ENCODE peak calls at places on chromosomes 13 and 19, in nine cellular contexts. C, V, R, G, H, U, X, M and K are unnamed samples. For H3K4me1 and H3K9me3, the result is how much of the 10 kb centered on the place peaks cover.

GRCh38 chr13:95457294-95457693 is 95.2 kb upstream of the CLDN10 start:
- DNase-seq in C (peak), V (no peak), R (no peak), G (no peak), H (no peak), U (no peak), X (no peak), M (peak), K (no peak)

GRCh38 chr13:43279696-43280095 is 256.3 kb downstream of the DNAJC15 start:
- DNase-seq in C (no peak), V (no peak), R (no peak), G (no peak), H (no peak), U (no peak), X (no peak), M (no peak), K (no peak)

GRCh38 chr13:100517706-100518105 is 70.9 kb downstream of the GGACT start:
- DNase-seq in C (no peak), V (no peak), R (no peak), G (no peak), H (no peak), U (no peak), X (no peak), M (no peak), K (no peak)

GRCh38 chr13:114230575-114230974 is 4.1 kb upstream of the CDC16 start:
- DNase-seq in C (no peak), V (no peak), R (no peak), G (no peak), H (no peak), U (no peak), X (no peak), M (no peak), K (no peak)

GRCh38 chr13:39401091-39401647 is 201.8 kb downstream of the LHFPL6 start:
- DNase-seq in C (no peak), V (no peak), R (no peak), G (no peak), H (no peak), U (no peak), X (no peak), M (no peak), K (no peak)

GRCh38 chr19:16025108-16026101 is 50.9 kb upstream of the TPM4 start:
- DNase-seq in C (peak), V (peak), R (no peak), G (peak), H (no peak), U (peak), X (no peak), M (peak), K (peak)

GRCh38 chr13:74187564-74187963 is 53.4 kb upstream of the KLF12 start:
- DNase-seq in C (peak), V (no peak), R (no peak), G (peak), H (no peak), U (peak), X (no peak), M (no peak), K (no peak)

GRCh38 chr13:87123987-87124784 is 547.0 kb upstream of the SLITRK5 start:
- DNase-seq in C (peak), V (no peak), R (peak), G (peak), H (peak), U (peak), X (no peak), M (no peak), K (peak)

GRCh38 chr19:3142292-3142670 is 6.4 kb downstream of the GNA15 start:
- DNase-seq in C (peak), V (no peak), R (peak), G (peak), H (no peak), U (peak), X (no peak), M (no peak), K (no peak)

GRCh38 chr13:44713793-44714469 is 137.8 kb upstream of the TSC22D1 start:
- DNase-seq in C (peak), V (no peak), R (peak), G (peak), H (no peak), U (peak), X (no peak), M (no peak), K (peak)

GRCh38 chr19:1232652-1233360 is 5.0 kb downstream of the CBARP start:
- DNase-seq in C (peak), V (no peak), R (no peak), G (no peak), H (no peak), U (peak), X (no peak), M (no peak), K (no peak)

GRCh38 chr13:112573710-112574109 is 14.2 kb downstream of the TUBGCP3 start:
- DNase-seq in C (no peak), V (no peak), R (no peak), G (no peak), H (no peak), U (no peak), X (no peak), M (no peak), K (no peak)

GRCh38 chr19:2590630-2591399 is 111.7 kb downstream of the GNG7 start:
- DNase-seq in C (no peak), V (no peak), R (no peak), G (no peak), H (no peak), U (no peak), X (no peak), M (no peak), K (no peak)

GRCh38 chr19:48830088-48830487 is 6.2 kb downstream of the HSD17B14 start:
- DNase-seq in C (no peak), V (no peak), R (no peak), G (no peak), H (no peak), U (no peak), X (no peak), M (no peak), K (no peak)

GRCh38 chr19:46721269-46722003 is 4.5 kb upstream of the PRKD2 start:
- DNase-seq in C (no peak), V (no peak), R (no peak), G (peak), H (no peak), U (no peak), X (peak), M (no peak), K (peak)

GRCh38 chr13:31385534-31385933 is 185.8 kb downstream of the B3GLCT start:
- DNase-seq in C (no peak), V (no peak), R (peak), G (no peak), H (no peak), U (no peak), X (no peak), M (no peak), K (no peak)

GRCh38 chr19:53394522-53394973 is 401 bp upstream of the ZNF765 start:
- DNase-seq in C (peak), V (peak), R (no peak), G (no peak), H (peak), U (no peak), X (no peak), M (no peak), K (peak)

GRCh38 chr19:10872551-10873107 is 1.3 kb downstream of the CARM1 start:
- DNase-seq in C (no peak), V (no peak), R (peak), G (no peak), H (no peak), U (no peak), X (no peak), M (no peak), K (no peak)

GRCh38 chr13:62209539-62209938 is 793.9 kb upstream of the PCDH20 start:
- DNase-seq in C (no peak), V (no peak), R (no peak), G (no peak), H (no peak), U (peak), X (no peak), M (peak), K (no peak)

GRCh38 chr13:22175211-22175610 is 504.3 kb downstream of the FGF9 start:
- DNase-seq in C (no peak), V (no peak), R (no peak), G (no peak), H (no peak), U (no peak), X (no peak), M (no peak), K (no peak)

GRCh38 chr13:27101847-27102246 is 69.8 kb downstream of the USP12 start:
- DNase-seq in C (no peak), V (no peak), R (no peak), G (no peak), H (no peak), U (no peak), X (no peak), M (no peak), K (no peak)

DNA sequence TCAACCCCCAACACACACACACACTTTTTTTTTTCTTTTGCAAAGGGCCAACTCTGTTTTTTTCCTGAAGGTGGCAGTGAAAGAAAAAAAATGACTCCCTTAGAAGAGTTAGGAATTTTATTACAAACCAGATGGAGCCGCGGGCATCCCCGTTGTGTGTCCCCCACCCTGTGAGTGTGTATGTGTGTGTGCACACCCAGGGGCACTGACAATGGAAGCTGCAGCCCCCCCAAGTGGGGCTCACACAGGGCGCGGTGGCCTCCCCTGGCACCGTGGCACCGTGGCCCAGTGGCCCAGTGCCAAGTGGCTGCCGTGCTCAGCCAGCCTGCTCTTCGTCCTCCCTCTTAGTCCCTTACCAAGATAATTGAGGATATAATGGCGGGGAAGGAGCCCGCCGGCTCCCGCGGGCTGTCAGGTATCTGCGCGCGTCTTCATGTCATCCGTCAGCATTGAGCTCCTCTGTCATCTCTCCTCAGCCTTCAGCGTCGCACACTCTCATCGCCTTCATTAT is 314.1 kb downstream of the ZNF536 start:
- DNase-seq in C (no peak), V (no peak), R (peak), G (no peak), H (no peak), U (peak), X (no peak), M (no peak), K (no peak)
- TF ChIP-seq CTCF in C (no peak), V (no peak), R (peak), G (peak), H (peak), U (peak), X (no peak), M (no peak), K (no peak)

DNA sequence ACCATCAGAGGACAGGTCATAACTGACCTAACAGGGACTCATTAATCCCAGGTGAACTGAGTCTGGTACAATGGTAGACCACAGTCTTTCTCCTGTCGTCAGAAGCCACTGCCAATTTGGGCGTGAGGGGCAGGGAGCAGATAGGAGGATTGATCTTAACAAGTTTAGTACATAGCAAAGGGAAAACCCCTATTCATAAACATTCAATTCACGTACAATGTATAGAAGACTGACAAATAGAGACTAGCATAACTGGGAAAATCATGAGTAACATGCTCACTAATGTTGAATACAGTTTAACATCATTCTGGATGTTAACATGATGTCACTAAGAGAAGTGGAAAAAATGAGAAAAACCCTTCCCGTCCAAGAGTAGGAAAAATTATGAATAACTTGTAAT is 54.1 kb downstream of the SLC7A1 start:
- DNase-seq in C (no peak), V (no peak), R (no peak), G (no peak), H (no peak), U (no peak), X (no peak), M (no peak), K (no peak)
- H3K4me1 ChIP-seq in C (under half), V (under half), R (under half), G (under half), H (under half), U (under half), X (under half), M (under half), K (under half)

GRCh38 chr19:57872450-57872849 is 16.4 kb downstream of the ZNF814 start:
- DNase-seq in C (no peak), V (no peak), R (no peak), G (no peak), H (no peak), U (peak), X (no peak), M (no peak), K (no peak)
- H3K9me3 ChIP-seq in C (half or more), V (half or more), R (half or more), G (half or more), H (under half), U (under half), X (half or more), M (under half), K (under half)

GRCh38 chr19:6275170-6275744 is 4.5 kb downstream of the MLLT1 start:
- DNase-seq in C (no peak), V (no peak), R (no peak), G (no peak), H (no peak), U (no peak), X (no peak), M (no peak), K (no peak)
- TF ChIP-seq CTCF in C (no peak), V (no peak), R (no peak), G (no peak), H (no peak), U (no peak), X (no peak), M (no peak), K (no peak)

GRCh38 chr19:18697680-18698079 is 14.2 kb downstream of the CRTC1 start:
- DNase-seq in C (no peak), V (no peak), R (no peak), G (no peak), H (no peak), U (no peak), X (no peak), M (no peak), K (no peak)

GRCh38 chr19:18701250-18701608 is 17.7 kb downstream of the CRTC1 start:
- DNase-seq in C (no peak), V (no peak), R (no peak), G (no peak), H (no peak), U (no peak), X (no peak), M (peak), K (no peak)

GRCh38 chr19:18700501-18701249 is 17.2 kb downstream of the CRTC1 start:
- DNase-seq in C (peak), V (peak), R (peak), G (no peak), H (peak), U (peak), X (peak), M (peak), K (peak)

GRCh38 chr19:18698321-18699167 is 15.1 kb downstream of the CRTC1 start:
- DNase-seq in C (no peak), V (no peak), R (peak), G (no peak), H (no peak), U (no peak), X (no peak), M (no peak), K (no peak)

DNA sequence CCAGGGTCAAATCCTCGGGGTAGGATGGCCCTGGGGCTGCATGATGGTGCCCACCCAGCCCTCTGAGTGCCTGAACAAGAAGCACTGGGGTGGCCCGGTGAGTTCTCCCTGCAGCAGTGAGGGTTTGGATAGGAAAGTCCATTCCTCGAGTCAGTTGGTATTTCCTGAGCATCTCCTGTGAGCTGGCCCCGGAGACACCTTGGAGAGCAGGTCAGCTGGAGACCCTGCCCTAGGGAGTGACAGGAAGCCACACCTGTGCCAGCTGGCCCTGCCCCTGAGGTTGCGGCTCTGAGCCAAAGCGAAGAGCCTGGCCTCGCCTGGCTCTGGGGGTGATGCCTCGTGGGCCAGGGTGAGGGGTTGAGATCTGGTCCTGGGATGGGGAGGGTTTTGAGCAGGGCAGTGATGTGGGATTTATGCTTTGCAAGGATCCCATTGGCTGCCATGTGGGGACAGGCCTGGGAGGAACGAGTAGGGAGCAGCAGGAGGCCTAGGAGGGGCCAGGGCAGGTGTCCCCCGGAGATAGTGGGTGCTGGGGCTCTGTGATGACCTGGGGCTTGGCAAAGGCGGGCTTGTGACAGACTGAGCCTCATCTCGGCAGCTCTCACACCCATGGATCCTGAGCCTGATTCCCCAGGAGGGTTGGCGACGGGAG is 16.0 kb downstream of the CRTC1 start:
- DNase-seq in C (no peak), V (no peak), R (no peak), G (no peak), H (no peak), U (no peak), X (no peak), M (no peak), K (no peak)
- H3K4me1 ChIP-seq in C (under half), V (under half), R (under half), G (under half), H (under half), U (under half), X (under half), M (under half), K (under half)

DNA sequence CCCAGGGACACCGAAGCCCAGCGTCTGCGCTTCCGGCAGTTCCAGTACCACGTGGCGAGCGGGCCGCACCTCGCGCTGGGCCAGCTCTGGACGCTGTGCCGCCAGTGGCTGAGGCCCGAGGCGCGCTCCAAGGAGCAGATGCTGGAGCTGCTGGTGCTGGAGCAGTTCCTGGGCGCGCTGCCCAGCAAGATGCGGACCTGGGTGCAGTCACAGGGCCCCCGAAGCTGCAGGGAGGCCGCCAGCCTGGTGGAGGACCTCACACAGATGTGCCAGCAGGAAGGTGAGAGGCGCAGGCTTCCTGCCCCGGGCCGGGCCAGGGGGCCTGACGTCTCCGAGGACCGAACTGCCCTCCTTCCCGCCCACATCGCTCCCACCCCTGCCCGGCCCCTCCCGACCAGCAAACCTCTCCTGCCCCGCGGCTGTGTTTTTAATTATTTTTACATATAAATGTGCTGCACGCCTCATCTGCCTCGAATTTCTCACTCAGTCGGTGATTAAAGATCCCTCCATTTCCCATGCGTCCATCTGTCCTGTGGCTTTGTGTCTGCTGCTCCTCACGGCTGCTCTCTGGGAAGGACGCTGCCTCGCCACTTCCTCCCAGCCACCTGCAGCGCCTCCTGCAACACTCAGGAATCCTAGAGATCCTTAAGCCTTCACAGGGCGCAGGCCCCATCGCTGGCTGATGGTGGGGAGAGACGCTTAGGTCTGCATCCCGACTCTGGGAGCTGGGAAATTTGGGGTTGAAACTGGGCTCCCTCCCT is 4.3 kb downstream of the ZSCAN1 start:
- DNase-seq in C (no peak), V (no peak), R (no peak), G (no peak), H (no peak), U (no peak), X (peak), M (no peak), K (no peak)
- H3K9me3 ChIP-seq in C (under half), V (under half), R (under half), G (half or more), H (under half), U (under half), X (under half), M (under half), K (under half)

DNA sequence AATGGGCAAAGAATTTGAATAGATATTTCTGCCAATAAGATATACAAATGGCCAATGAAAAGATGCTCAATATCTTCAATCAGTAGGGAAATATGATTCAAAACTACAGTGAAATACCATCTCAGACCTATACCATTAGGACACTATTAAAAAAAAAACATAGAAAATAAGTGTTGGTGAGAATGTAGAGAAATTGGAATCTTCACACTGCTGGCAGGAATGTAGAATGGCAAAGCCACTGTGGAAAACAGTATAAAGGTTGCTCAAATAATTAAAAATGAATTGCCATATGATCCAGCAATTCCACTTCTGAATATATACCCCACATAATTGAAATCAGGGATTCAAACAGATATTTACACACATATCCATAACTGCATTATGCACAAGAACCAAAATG is 88.1 kb upstream of the STARD13 start:
- DNase-seq in C (no peak), V (no peak), R (no peak), G (no peak), H (no peak), U (no peak), X (no peak), M (no peak), K (no peak)
- TF ChIP-seq CTCF in C (peak), V (no peak), R (no peak), G (no peak), H (no peak), U (peak), X (no peak), M (no peak), K (no peak)

GRCh38 chr19:45505996-45506245 is 1.4 kb upstream of the VASP start:
- DNase-seq in C (no peak), V (no peak), R (no peak), G (no peak), H (no peak), U (no peak), X (no peak), M (no peak), K (no peak)
- H3K4me1 ChIP-seq in C (under half), V (under half), R (under half), G (under half), H (under half), U (under half), X (under half), M (under half), K (under half)

GRCh38 chr19:51889934-51890333 is 2.2 kb upstream of the ZNF577 start:
- DNase-seq in C (no peak), V (no peak), R (no peak), G (no peak), H (no peak), U (no peak), X (no peak), M (no peak), K (no peak)

GRCh38 chr19:51887522-51888498 is at the start of gene ZNF577:
- DNase-seq in C (peak), V (peak), R (peak), G (no peak), H (peak), U (peak), X (peak), M (no peak), K (peak)

GRCh38 chr19:51891193-51891747 is 3.5 kb upstream of the ZNF577 start:
- DNase-seq in C (no peak), V (no peak), R (no peak), G (no peak), H (peak), U (peak), X (no peak), M (no peak), K (no peak)
- H3K9me3 ChIP-seq in C (under half), V (half or more), R (half or more), G (half or more), H (half or more), U (under half), X (half or more), M (under half), K (half or more)

GRCh38 chr19:49890349-49891311 is 6.1 kb downstream of the IL4I1 start:
- DNase-seq in C (no peak), V (peak), R (no peak), G (peak), H (peak), U (no peak), X (peak), M (peak), K (peak)

GRCh38 chr19:49888478-49888901 is 8.2 kb downstream of the IL4I1 start:
- DNase-seq in C (no peak), V (no peak), R (no peak), G (no peak), H (no peak), U (no peak), X (no peak), M (no peak), K (no peak)

GRCh38 chr19:49887653-49888477 is 8.8 kb downstream of the IL4I1 start:
- DNase-seq in C (no peak), V (peak), R (no peak), G (no peak), H (no peak), U (no peak), X (no peak), M (no peak), K (no peak)

GRCh38 chr19:49889687-49890348 is 6.9 kb downstream of the IL4I1 start:
- DNase-seq in C (peak), V (peak), R (peak), G (peak), H (no peak), U (peak), X (peak), M (peak), K (peak)

GRCh38 chr19:49889038-49889686 is 7.5 kb downstream of the IL4I1 start:
- DNase-seq in C (no peak), V (no peak), R (no peak), G (no peak), H (no peak), U (no peak), X (no peak), M (no peak), K (no peak)
- TF ChIP-seq CTCF in C (no peak), V (no peak), R (no peak), G (no peak), H (no peak), U (no peak), X (no peak), M (no peak), K (no peak)